ENCODE peak calls at places on chromosomes 4 and X, in four cellular contexts. V is activated CD8-positive, alpha-beta T cell treated with anti-CD3 and anti-CD28 coated beads for 36 hours; M is neural crest cell; P is Caco-2. D is an unnamed sample.

GRCh38 chr4:17717301-17717700 is 64.1 kb downstream of the FAM184B start:
- DNase-seq in M (no peak), P (no peak), V (no peak), D (no peak)

GRCh38 chr4:158182736-158183135 is 9.9 kb upstream of the GASK1B start:
- DNase-seq in M (no peak), P (no peak), V (no peak), D (no peak)

GRCh38 chrX:1397441-1397840 is 5.5 kb upstream of the SLC25A6 start:
- DNase-seq in P (no peak), V (no peak), M (no peak), D (no peak)

GRCh38 chrX:151729056-151729725 is 5.4 kb upstream of the CNGA2 start:
- DNase-seq in V (no peak), M (no peak), P (no peak), D (no peak)

GRCh38 chrX:37765507-37765906 is 14.4 kb upstream of the CYBB start:
- DNase-seq in P (no peak), M (no peak), V (no peak), D (no peak)

GRCh38 chr4:17544205-17544604 is 29.2 kb downstream of the CLRN2 start:
- DNase-seq in V (no peak), P (no peak), M (peak), D (peak)

GRCh38 chr4:38145741-38146140 is 185.5 kb downstream of the PTTG2 start:
- DNase-seq in V (no peak), M (no peak), P (no peak), D (no peak)

GRCh38 chr4:100289980-100290379 is 99.7 kb upstream of the DDIT4L start:
- DNase-seq in P (no peak), V (no peak), M (no peak), D (no peak)

GRCh38 chrX:48492293-48492910 is 16.4 kb upstream of the PORCN start:
- DNase-seq in V (no peak), M (no peak), P (no peak), D (no peak)

GRCh38 chr4:123350191-123350544 is 46.4 kb upstream of the SPRY1 start:
- DNase-seq in V (peak), M (no peak), P (peak), D (peak)

GRCh38 chr4:91099666-91100065 is 972.5 kb downstream of the CCSER1 start:
- DNase-seq in V (no peak), P (no peak), M (no peak), D (no peak)

GRCh38 chr4:86497131-86497530 is 97.0 kb upstream of the PTPN13 start:
- DNase-seq in M (no peak), V (no peak), P (no peak), D (peak)

GRCh38 chr4:15771419-15772058 is 6.6 kb upstream of the CD38 start:
- DNase-seq in M (no peak), P (no peak), V (peak), D (no peak)

GRCh38 chr4:119930546-119930945 is 136.1 kb downstream of the MAD2L1 start:
- DNase-seq in M (no peak), V (no peak), P (no peak), D (no peak)

GRCh38 chrX:9847071-9847470 is 60.8 kb downstream of the SHROOM2 start:
- DNase-seq in P (peak), M (no peak), V (no peak), D (no peak)

GRCh38 chr4:124903995-124904722 is 191.6 kb upstream of the ANKRD50 start:
- DNase-seq in V (no peak), M (no peak), P (no peak), D (peak)

GRCh38 chrX:74788545-74789086 is 136.6 kb downstream of the NEXMIF start:
- DNase-seq in V (no peak), M (no peak), P (no peak), D (no peak)

GRCh38 chrX:24982306-24982965 is 33.3 kb downstream of the ARX start:
- DNase-seq in M (no peak), P (no peak), V (no peak), D (no peak)

GRCh38 chr4:15501941-15502340 is 32.3 kb downstream of the CC2D2A start:
- DNase-seq in V (no peak), M (no peak), P (no peak), D (no peak)

GRCh38 chr4:147088141-147088540 is 142.5 kb upstream of the TTC29 start:
- DNase-seq in M (no peak), V (no peak), P (no peak), D (no peak)

GRCh38 chr4:18722748-18723191 is 701.2 kb upstream of the LCORL start:
- DNase-seq in V (no peak), M (no peak), P (no peak), D (peak)

GRCh38 chrX:103367502-103367901 is 8.8 kb upstream of the BEX3 start:
- DNase-seq in P (peak), V (no peak), M (no peak), D (no peak)

GRCh38 chr4:41024556-41025491 is 189.5 kb downstream of the APBB2 start:
- DNase-seq in V (no peak), P (peak), M (no peak), D (no peak)

GRCh38 chr4:2755821-2756690 is at the start of gene TNIP2:
- DNase-seq in P (peak), M (peak), V (peak), D (peak)

GRCh38 chr4:101439926-101440325 is 92.6 kb upstream of the PPP3CA start:
- DNase-seq in M (no peak), P (no peak), V (no peak), D (no peak)

GRCh38 chr4:2923678-2924173 is 39.5 kb downstream of the NOP14 start:
- DNase-seq in P (no peak), V (no peak), M (no peak), D (no peak)

GRCh38 chr4:65502151-65502691 is 168.1 kb downstream of the EPHA5 start:
- DNase-seq in P (no peak), M (no peak), V (no peak), D (peak)

GRCh38 chr4:73438582-73439215 is 2.7 kb downstream of the AFP start:
- DNase-seq in M (no peak), P (no peak), V (no peak), D (no peak)

GRCh38 chr4:2731907-2732314 is 24.2 kb downstream of the TNIP2 start:
- DNase-seq in M (no peak), V (no peak), P (no peak), D (no peak)

GRCh38 chrX:154712781-154713391 is 38.0 kb downstream of the GAB3 start:
- DNase-seq in P (no peak), V (peak), M (no peak), D (no peak)

GRCh38 chrX:38879631-38880220 is 78.5 kb downstream of the MID1IP1 start:
- DNase-seq in M (no peak), V (no peak), P (no peak), D (no peak)

GRCh38 chrX:44482575-44482974 is 60.1 kb downstream of the FUNDC1 start:
- DNase-seq in P (no peak), M (no peak), V (no peak), D (no peak)

GRCh38 chr4:24195976-24196736 is 306.3 kb upstream of the PPARGC1A start:
- DNase-seq in P (peak), V (no peak), M (no peak), D (no peak)
- TF ChIP-seq CTCF in P (no peak), V (no peak), M (no peak), D (peak)

DNA sequence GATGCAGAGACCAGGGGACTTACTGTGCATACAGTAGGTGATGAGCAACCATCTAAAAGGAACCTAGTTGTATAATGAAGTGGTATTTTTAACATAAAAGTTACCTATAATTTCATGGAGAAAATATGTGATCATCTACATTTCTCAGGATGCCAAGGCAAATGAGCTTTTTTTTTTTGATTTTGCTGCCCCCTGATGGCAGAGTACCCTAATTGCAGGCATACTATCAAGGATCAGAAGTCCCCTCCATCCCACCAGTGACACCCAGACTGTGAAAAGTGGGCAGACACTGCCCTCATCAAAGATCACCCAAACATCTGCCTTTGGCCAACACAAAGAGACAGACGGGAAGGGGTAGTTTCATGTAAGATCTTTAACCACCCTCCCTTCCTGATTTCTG is 9.6 kb upstream of the ABLIM2 start:
- DNase-seq in M (no peak), P (no peak), V (no peak), D (no peak)
- TF ChIP-seq CTCF in M (peak), P (peak), V (peak), D (no peak)

GRCh38 chr4:138182838-138183426 is 59.2 kb downstream of the SLC7A11 start:
- DNase-seq in V (no peak), M (peak), P (peak), D (peak)
- TF ChIP-seq CTCF in V (peak), M (peak), P (peak), D (peak)

GRCh38 chr4:7156273-7157139 is 35.8 kb upstream of the SORCS2 start:
- DNase-seq in P (no peak), M (peak), V (no peak), D (no peak)
- TF ChIP-seq CTCF in P (no peak), M (peak), V (no peak), D (peak)

D was measured in LNCaP clone FGC.